ENCODE peak calls at places on chromosomes 7 and 10, in nine cellular contexts. X is stimulated activated CD8-positive, alpha-beta memory T cell treated with anti-CD3 and anti-CD28 coated beads, Interleukin-15, amount 100 ng/mL, for 24 hours; Y is body of pancreas; A is caudate nucleus; I is hypothalamus; L is T-helper 2 cell; M is fibroblast of the conjunctiva; W is left kidney; G is AG20443. J is an unnamed sample.

GRCh38 chr10:110540038-110540437 is 27.5 kb upstream of the SMC3 start:
- DNase-seq in X (no peak), Y (no peak), A (no peak), I (no peak), L (no peak), M (no peak), W (no peak), G (no peak), J (no peak)

GRCh38 chr7:114574384-114574783 is 159.8 kb downstream of the FOXP2 start:
- DNase-seq in X (no peak), Y (peak; percentile 16), A (no peak), I (no peak), L (no peak), M (peak; percentile 44), W (no peak), G (peak; percentile 8), J (no peak)

GRCh38 chr10:114806572-114807391 is 14.8 kb upstream of the FHIP2A start:
- DNase-seq in X (no peak), Y (no peak), A (no peak), I (no peak), L (no peak), M (no peak), W (no peak), G (peak; percentile 39), J (no peak)

GRCh38 chr7:34757570-34758110 is 99.6 kb downstream of the NPSR1 start:
- DNase-seq in X (no peak), Y (no peak), A (no peak), I (no peak), L (no peak), M (no peak), W (no peak), G (no peak), J (no peak)

GRCh38 chr7:154484406-154484805 is 432.2 kb downstream of the DPP6 start:
- DNase-seq in X (no peak), Y (no peak), A (peak; percentile 79), I (no peak), L (no peak), M (no peak), W (no peak), G (no peak), J (no peak)

GRCh38 chr7:148963583-148964509 is 64.5 kb downstream of the PDIA4 start:
- DNase-seq in X (no peak), Y (peak; percentile 20), A (peak; percentile 21), I (no peak), L (no peak), M (no peak), W (no peak), G (no peak), J (no peak)

GRCh38 chr10:6542999-6543430 is 37.1 kb downstream of the PRKCQ start:
- DNase-seq in X (no peak), Y (no peak), A (no peak), I (no peak), L (peak; percentile 55), M (no peak), W (peak; percentile 30), G (no peak), J (no peak)

GRCh38 chr7:101231644-101232043 is 6.0 kb downstream of the CLDN15 start:
- DNase-seq in X (no peak), Y (no peak), A (no peak), I (no peak), L (no peak), M (no peak), W (no peak), G (no peak), J (no peak)

GRCh38 chr7:100366411-100367250 is 6.7 kb upstream of the PILRA start:
- DNase-seq in X (no peak), Y (no peak), A (no peak), I (no peak), L (no peak), M (no peak), W (no peak), G (no peak), J (no peak)

GRCh38 chr10:62903828-62904227 is 87.7 kb upstream of the EGR2 start:
- DNase-seq in X (no peak), Y (no peak), A (no peak), I (no peak), L (no peak), M (no peak), W (no peak), G (peak; percentile 45), J (no peak)

GRCh38 chr10:107733328-107733727 is 568.8 kb upstream of the SORCS1 start:
- DNase-seq in X (no peak), Y (no peak), A (no peak), I (no peak), L (no peak), M (no peak), W (no peak), G (peak; percentile 8), J (no peak)

GRCh38 chr7:31327071-31327470 is 13.5 kb downstream of the NEUROD6 start:
- DNase-seq in X (no peak), Y (no peak), A (no peak), I (no peak), L (no peak), M (no peak), W (no peak), G (no peak), J (no peak)

GRCh38 chr7:42082144-42082543 is 154.9 kb downstream of the GLI3 start:
- DNase-seq in X (no peak), Y (no peak), A (peak; percentile 43), I (no peak), L (no peak), M (no peak), W (no peak), G (peak; percentile 40), J (no peak)

GRCh38 chr7:131753620-131754222 is 197.3 kb upstream of the PODXL start:
- DNase-seq in X (no peak), Y (no peak), A (no peak), I (no peak), L (no peak), M (no peak), W (peak; percentile 33), G (no peak), J (no peak)

J was measured in GOT3.